ENCODE peak calls at places on chromosomes 3 and 15, in six cellular contexts. W is IMR-90, U is H9, A is H1, R is mesenchymal stem cell, T is trophoblast cell. S is an unnamed sample. For H3K27me3 and H3K79me1, the result is how much of the 10 kb centered on the place peaks cover.

GRCh38 chr15:71547066-71547465 is 263.3 kb upstream of the NR2E3 start:
- DNase-seq in W (no peak), T (no peak), R (no peak), A (no peak), U (no peak), S (no peak)

GRCh38 chr3:36764704-36765038 is 318 bp upstream of the DCLK3 start:
- DNase-seq in U (no peak), R (no peak), A (no peak), W (no peak), T (no peak), S (no peak)

GRCh38 chr3:188975612-188976314 is 196.0 kb upstream of the TPRG1 start:
- DNase-seq in T (peak), A (no peak), R (peak), U (no peak), W (peak), S (no peak)

GRCh38 chr3:122697952-122698625 is 17.4 kb downstream of the PARP14 start:
- DNase-seq in W (no peak), A (no peak), T (no peak), R (no peak), U (no peak), S (no peak)

GRCh38 chr3:33218446-33219174 is at the start of gene SUSD5:
- DNase-seq in W (peak), T (no peak), U (peak), A (peak), R (peak), S (peak)

GRCh38 chr3:158920375-158920774 is 118.5 kb downstream of the MFSD1 start:
- DNase-seq in R (peak), A (no peak), U (no peak), T (no peak), W (no peak), S (no peak)

GRCh38 chr3:123335007-123335670 is 113.8 kb downstream of the ADCY5 start:
- DNase-seq in U (no peak), W (no peak), A (no peak), T (peak), R (no peak), S (no peak)

GRCh38 chr15:77499087-77499765 is 78.5 kb downstream of the HMG20A start:
- DNase-seq in T (no peak), R (no peak), W (peak), U (no peak), A (no peak), S (no peak)

GRCh38 chr15:28954466-28955159 is 68.8 kb downstream of the APBA2 start:
- DNase-seq in A (peak), T (no peak), R (no peak), W (no peak), U (peak), S (no peak)

GRCh38 chr3:24340966-24341365 is 153.7 kb downstream of the THRB start:
- DNase-seq in W (no peak), A (no peak), U (no peak), R (no peak), T (no peak), S (no peak)

GRCh38 chr3:193782280-193782654 is 189.3 kb downstream of the OPA1 start:
- DNase-seq in A (no peak), W (no peak), R (peak), T (peak), U (peak), S (no peak)

GRCh38 chr15:33145447-33145846 is 49.1 kb downstream of the FMN1 start:
- DNase-seq in U (no peak), W (no peak), A (no peak), T (peak), R (no peak), S (no peak)

GRCh38 chr3:29186982-29187718 is 93.7 kb upstream of the RBMS3 start:
- DNase-seq in T (peak), A (no peak), R (peak), W (peak), U (no peak), S (no peak)

GRCh38 chr15:79003301-79003700 is 58.5 kb upstream of the CTSH start:
- DNase-seq in R (peak), W (peak), A (no peak), T (peak), U (no peak), S (no peak)

GRCh38 chr3:46367811-46368210 is 2.9 kb upstream of the CCR5 start:
- DNase-seq in W (no peak), A (no peak), U (no peak), T (no peak), R (no peak), S (no peak)

GRCh38 chr3:11662392-11662990 is 18.8 kb upstream of the VGLL4 start:
- DNase-seq in A (no peak), U (no peak), W (no peak), T (peak), R (peak), S (no peak)

GRCh38 chr3:175940243-175940642 is 1081.1 kb downstream of the NAALADL2 start:
- DNase-seq in W (peak), R (peak), T (peak), A (no peak), U (no peak), S (no peak)

GRCh38 chr15:93103823-93104222 is 14.8 kb upstream of the RGMA start:
- DNase-seq in T (no peak), R (no peak), A (no peak), U (no peak), W (no peak), S (no peak)

GRCh38 chr15:51103330-51103729 is 8.6 kb upstream of the TNFAIP8L3 start:
- DNase-seq in T (peak), W (peak), R (peak), A (no peak), U (no peak), S (no peak)

GRCh38 chr3:126716057-126716456 is 12.0 kb downstream of the CHCHD6 start:
- DNase-seq in T (no peak), R (no peak), W (no peak), A (no peak), U (no peak), S (no peak)

GRCh38 chr3:100360757-100361496 is 26.4 kb downstream of the NIT2 start:
- DNase-seq in W (no peak), R (no peak), T (peak), U (no peak), A (no peak), S (no peak)

GRCh38 chr3:52892625-52893311 is 4.6 kb downstream of the STIMATE start:
- DNase-seq in A (no peak), W (no peak), T (peak), R (no peak), U (no peak), S (no peak)

GRCh38 chr3:120908030-120908802 is at the start of gene STXBP5L:
- DNase-seq in A (peak), T (peak), W (peak), U (peak), R (peak), S (peak)

GRCh38 chr3:36461588-36461987 is 81.3 kb downstream of the STAC start:
- DNase-seq in A (no peak), T (no peak), U (no peak), W (peak), R (peak), S (no peak)

GRCh38 chr3:32239638-32240550 is 1.4 kb downstream of the CMTM8 start:
- DNase-seq in R (peak), T (peak), A (peak), W (no peak), U (peak), S (peak)

DNA sequence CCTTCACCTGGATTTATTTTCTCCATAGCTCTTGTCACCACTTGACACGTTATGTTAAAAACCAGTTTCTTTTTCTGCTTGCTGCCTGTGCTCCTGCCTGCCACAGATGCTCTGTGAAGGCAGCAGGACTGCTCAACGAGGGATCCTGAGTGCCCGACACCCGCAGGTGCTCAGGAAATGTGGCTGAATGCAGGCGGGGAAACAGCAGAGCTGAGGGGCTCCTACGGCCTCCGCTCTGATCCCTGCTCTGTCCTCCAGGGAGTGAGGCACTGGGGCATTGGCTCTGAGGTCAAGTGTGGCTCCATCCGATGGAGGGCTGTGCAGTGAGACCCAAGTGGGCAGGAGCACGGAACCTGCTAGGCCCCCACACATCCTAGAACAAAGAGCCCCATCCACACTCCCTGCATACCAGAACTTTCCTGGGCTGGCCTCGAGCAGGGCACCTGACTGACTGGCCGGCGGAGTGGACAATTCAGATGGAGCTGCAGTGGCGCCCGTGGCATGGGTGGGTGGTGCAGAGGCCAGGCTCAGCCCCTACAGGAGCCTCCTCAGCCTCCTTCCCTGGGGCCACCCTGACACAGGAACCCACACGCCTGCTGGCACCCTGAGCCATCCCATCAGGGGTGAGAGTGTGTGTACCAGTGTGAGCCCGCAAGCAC is 27.9 kb downstream of the IQSEC1 start:
- DNase-seq in T (no peak), U (no peak), W (no peak), A (no peak), R (no peak), S (no peak)
- H3K14ac ChIP-seq in T (no peak), U (no peak), W (no peak), A (no peak), R (no peak), S (peak)

GRCh38 chr3:50534721-50535330 is 31.4 kb upstream of the CACNA2D2 start:
- DNase-seq in R (no peak), U (no peak), W (peak), A (no peak), T (no peak), S (no peak)
- H3K27me3 ChIP-seq in R (half or more), U (under half), W (half or more), A (under half), T (under half), S (under half)

GRCh38 chr15:66757521-66757920 is 55.5 kb downstream of the SMAD6 start:
- DNase-seq in R (no peak), T (no peak), U (no peak), A (no peak), W (no peak), S (no peak)

GRCh38 chr15:66755298-66756068 is 53.4 kb downstream of the SMAD6 start:
- DNase-seq in U (no peak), W (no peak), T (no peak), R (no peak), A (no peak), S (no peak)

GRCh38 chr15:66756220-66756769 is 54.3 kb downstream of the SMAD6 start:
- DNase-seq in T (no peak), A (no peak), U (no peak), W (no peak), R (no peak), S (no peak)

GRCh38 chr15:66758844-66759243 is 56.8 kb downstream of the SMAD6 start:
- DNase-seq in W (no peak), A (no peak), R (no peak), T (peak), U (no peak), S (no peak)

GRCh38 chr15:66757030-66757429 is 55.0 kb downstream of the SMAD6 start:
- DNase-seq in U (no peak), A (no peak), W (no peak), R (no peak), T (no peak), S (no peak)
- H3K79me1 ChIP-seq in U (under half), A (under half), W (under half), R (under half), T (under half), S (under half)

GRCh38 chr15:23529891-23530290 is 35.6 kb upstream of the MKRN3 start:
- DNase-seq in U (no peak), R (no peak), T (no peak), W (no peak), A (no peak), S (no peak)
- H3K14ac ChIP-seq in U (no peak), R (no peak), T (no peak), W (no peak), A (no peak), S (no peak)

GRCh38 chr15:96353931-96354730 is 23.6 kb downstream of the NR2F2 start:
- DNase-seq in T (peak), U (peak), A (peak), W (peak), R (peak), S (peak)
- H3K27me3 ChIP-seq in T (under half), U (half or more), A (half or more), W (under half), R (under half), S (under half)

GRCh38 chr15:68793776-68794175 is 26.9 kb downstream of the ANP32A start:
- DNase-seq in U (no peak), A (no peak), R (no peak), T (no peak), W (no peak), S (no peak)
- H3K79me1 ChIP-seq in U (under half), A (under half), R (under half), T (under half), W (half or more), S (under half)

GRCh38 chr3:4837405-4837804 is 141.8 kb upstream of the BHLHE40 start:
- DNase-seq in U (no peak), T (no peak), W (no peak), A (no peak), R (no peak), S (no peak)
- H3K14ac ChIP-seq in U (no peak), T (no peak), W (no peak), A (no peak), R (no peak), S (no peak)